ENCODE peak calls at places on chromosomes 11 and 22, in six cellular contexts. L is mammary epithelial cell, I is SJSA1, M is NT2/D1, U is mucosa of descending colon, D is Panc1. Z is an unnamed sample.
A peak's percentile ranks its signal among the peaks of the same experiment; 100 is the strongest.

GRCh38 chr11:31237819-31238771 is 131.4 kb downstream of the DCDC1 start:
- DNase-seq in M (peak; percentile 30), I (no peak), U (no peak), D (no peak), L (peak; percentile 5), Z (peak; percentile 35)

GRCh38 chr11:67437082-67437821 is at the start of gene PTPRCAP:
- DNase-seq in M (no peak), U (peak; percentile 90), D (no peak), L (no peak), I (no peak), Z (no peak)

GRCh38 chr11:129728571-129728970 is 87.1 kb upstream of the TMEM45B start:
- DNase-seq in I (no peak), D (no peak), U (no peak), L (no peak), M (no peak), Z (no peak)

GRCh38 chr11:64241175-64241429 is 207 bp downstream of the FKBP2 start:
- DNase-seq in I (no peak), U (no peak), D (no peak), L (peak; percentile 99), M (no peak), Z (peak; percentile 100)

GRCh38 chr22:25623310-25623734 is 58.8 kb downstream of the GRK3 start:
- DNase-seq in L (peak; percentile 39), M (no peak), D (no peak), U (no peak), I (no peak), Z (no peak)

GRCh38 chr22:18091916-18092526 is 14.2 kb downstream of the PEX26 start:
- DNase-seq in I (peak; percentile 80), D (no peak), U (peak; percentile 87), L (peak; percentile 69), M (no peak), Z (peak; percentile 23)

GRCh38 chr11:128720522-128720985 is 26.7 kb downstream of the FLI1 start:
- DNase-seq in M (no peak), D (no peak), L (no peak), U (no peak), I (no peak), Z (peak; percentile 12)

GRCh38 chr11:13907678-13908077 is 54.8 kb upstream of the SPON1 start:
- DNase-seq in U (no peak), I (no peak), L (no peak), D (no peak), M (no peak), Z (no peak)

GRCh38 chr11:109553284-109553683 is 131.3 kb downstream of the C11orf87 start:
- DNase-seq in L (no peak), M (no peak), I (no peak), U (no peak), D (no peak), Z (no peak)

GRCh38 chr11:75574698-75575265 is 12.7 kb downstream of the SERPINH1 start:
- DNase-seq in M (no peak), I (no peak), L (no peak), D (no peak), U (no peak), Z (no peak)

GRCh38 chr11:3130269-3131071 is 34.6 kb downstream of the OSBPL5 start:
- DNase-seq in U (peak; percentile 36), I (no peak), L (peak; percentile 91), D (no peak), M (no peak), Z (no peak)

GRCh38 chr11:48237727-48238126 is 7.2 kb upstream of the OR4X2 start:
- DNase-seq in U (no peak), M (no peak), I (no peak), D (no peak), L (no peak), Z (no peak)
- H3K9me3 ChIP-seq in U (no peaks in the 10 kb centered on the region), M (peaks cover 13% of the 10 kb centered on the region), I (no peaks in the 10 kb centered on the region), D (no peaks in the 10 kb centered on the region), L (peaks cover 13% of the 10 kb centered on the region), Z (peaks cover 6% of the 10 kb centered on the region)

GRCh38 chr11:1099519-1100355 is 25.1 kb downstream of the MUC2 start:
- DNase-seq in I (no peak), M (no peak), D (no peak), U (peak; percentile 34), L (no peak), Z (no peak)
- H3K9me3 ChIP-seq in I (no peaks in the 10 kb centered on the region), M (no peaks in the 10 kb centered on the region), D (no peaks in the 10 kb centered on the region), U (no peaks in the 10 kb centered on the region), L (peaks cover 26% of the 10 kb centered on the region), Z (no peaks in the 10 kb centered on the region)

DNA sequence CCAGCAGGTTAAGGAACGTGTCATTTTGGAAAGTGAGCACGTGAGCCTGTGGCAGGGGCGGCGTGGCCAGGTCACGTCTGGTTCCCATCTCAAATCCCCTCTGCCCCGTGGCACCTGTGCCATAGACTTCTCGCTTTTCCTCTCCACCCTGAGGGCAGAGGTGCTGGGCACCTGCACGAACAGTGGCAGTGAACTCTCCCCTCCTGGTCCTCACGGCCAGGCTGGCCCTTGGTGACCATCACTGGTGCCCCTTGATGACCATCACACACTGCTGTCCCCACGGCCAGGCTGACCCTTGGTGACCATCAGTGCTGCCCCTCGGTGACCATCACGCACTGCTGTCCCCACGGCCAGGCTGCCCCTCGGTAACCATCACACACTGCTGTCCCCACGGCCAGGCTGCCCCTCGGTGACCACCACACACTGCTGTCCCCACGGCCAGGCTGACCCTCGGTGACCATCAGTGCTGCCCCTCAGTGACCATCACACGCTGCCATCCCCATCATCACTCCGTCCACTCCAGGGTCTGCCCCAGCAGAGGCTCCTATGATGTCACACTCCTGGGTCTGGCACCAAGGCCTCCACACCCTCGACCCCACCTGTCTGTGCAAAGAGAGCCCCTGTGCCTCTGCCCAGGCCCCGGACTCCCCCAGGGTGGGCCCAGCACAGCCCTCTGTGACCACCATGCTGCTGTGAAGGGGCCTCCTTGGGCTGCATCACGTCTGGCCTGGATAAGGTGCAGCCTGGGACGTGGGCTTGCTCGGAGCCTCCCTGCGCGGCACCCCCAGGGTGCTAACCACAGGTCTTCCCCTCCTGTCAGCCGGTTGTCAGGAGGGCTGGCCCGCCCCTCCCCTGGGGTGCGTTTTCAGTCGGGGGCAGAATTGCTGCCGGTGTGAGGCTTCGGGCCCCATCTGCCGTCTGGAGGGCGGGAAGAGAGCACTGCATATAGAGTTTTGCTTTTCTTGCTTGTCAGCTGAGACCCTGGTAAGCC is 738.6 kb downstream of the BRD1 start:
- DNase-seq in D (no peak), I (no peak), M (no peak), L (no peak), U (no peak), Z (no peak)
- H3K9me3 ChIP-seq in D (no peaks in the 10 kb centered on the region), I (peaks cover 6% of the 10 kb centered on the region), M (no peaks in the 10 kb centered on the region), L (peaks cover 61% of the 10 kb centered on the region), U (no peaks in the 10 kb centered on the region), Z (no peaks in the 10 kb centered on the region)

GRCh38 chr22:47582067-47582466 is 819.6 kb downstream of the TBC1D22A start:
- DNase-seq in I (no peak), D (no peak), U (no peak), M (no peak), L (no peak), Z (no peak)
- H3K9me3 ChIP-seq in I (no peaks in the 10 kb centered on the region), D (peaks cover 3% of the 10 kb centered on the region), U (peaks cover 13% of the 10 kb centered on the region), M (peaks cover 38% of the 10 kb centered on the region), L (peaks cover 13% of the 10 kb centered on the region), Z (no peaks in the 10 kb centered on the region)

Z was measured in cardiac muscle cell.